ENCODE peak calls at places on chromosomes 7 and 10, in eight cellular contexts. S is lower lobe of right lung, E is cardiac muscle cell, U is psoas muscle, K is MG63, F is prostate gland, N is thoracic aorta, X is GM23338. C is an unnamed sample.

GRCh38 chr10:4383683-4384082 is 442.3 kb upstream of the AKR1E2 start:
- DNase-seq in U (no peak), S (no peak), N (no peak), X (no peak), K (no peak), F (no peak), E (peak; percentile 18), C (no peak)

GRCh38 chr10:101301111-101301731 is 52.7 kb upstream of the BTRC start:
- DNase-seq in F (peak; percentile 29), X (peak; percentile 73), N (no peak), U (peak; percentile 79), K (peak; percentile 44), S (no peak), E (peak; percentile 81), C (peak; percentile 68)

GRCh38 chr7:140656548-140657515 is 15.9 kb upstream of the ADCK2 start:
- DNase-seq in F (peak; percentile 91), U (peak; percentile 56), K (peak; percentile 35), N (no peak), S (peak; percentile 71), X (no peak), E (peak; percentile 69), C (no peak)

GRCh38 chr7:6237730-6238129 is 34.7 kb downstream of the CYTH3 start:
- DNase-seq in X (no peak), U (no peak), K (no peak), N (no peak), F (no peak), S (no peak), E (no peak), C (no peak)

GRCh38 chr10:9331583-9332008 is 1277.1 kb downstream of the GATA3 start:
- DNase-seq in S (no peak), E (peak; percentile 81), N (no peak), K (no peak), U (no peak), F (no peak), X (peak; percentile 62), C (peak; percentile 7)

GRCh38 chr10:69757553-69758309 is 44.0 kb upstream of the COL13A1 start:
- DNase-seq in F (no peak), E (peak; percentile 71), S (no peak), K (peak; percentile 38), U (no peak), N (no peak), X (no peak), C (peak; percentile 21)

GRCh38 chr7:30244340-30244739 is 40.1 kb upstream of the ZNRF2 start:
- DNase-seq in N (no peak), E (no peak), U (no peak), X (no peak), K (no peak), F (no peak), S (no peak), C (no peak)

GRCh38 chr7:103888603-103889153 is 100.8 kb downstream of the RELN start:
- DNase-seq in E (peak; percentile 56), X (no peak), K (peak; percentile 55), S (no peak), N (no peak), F (no peak), U (no peak), C (no peak)

GRCh38 chr10:116211682-116212081 is 61.3 kb downstream of the GFRA1 start:
- DNase-seq in X (no peak), S (no peak), K (peak; percentile 69), N (no peak), E (no peak), U (no peak), F (no peak), C (no peak)

GRCh38 chr10:64288404-64288803 is 767.2 kb downstream of the REEP3 start:
- DNase-seq in S (no peak), K (no peak), X (no peak), F (no peak), E (no peak), U (no peak), N (no peak), C (no peak)

GRCh38 chr7:139916717-139917395 is 87.8 kb downstream of the TBXAS1 start:
- DNase-seq in X (no peak), F (no peak), N (no peak), E (no peak), K (no peak), S (no peak), U (no peak), C (no peak)

GRCh38 chr7:2040893-2041270 is 191.9 kb downstream of the MAD1L1 start:
- DNase-seq in N (no peak), X (no peak), K (no peak), S (peak; percentile 15), F (no peak), U (peak; percentile 19), E (no peak), C (no peak)

GRCh38 chr7:50317221-50317678 is 12.7 kb downstream of the IKZF1 start:
- DNase-seq in K (no peak), N (no peak), S (no peak), U (no peak), E (no peak), X (no peak), F (no peak), C (no peak)

GRCh38 chr7:50314778-50315177 is 10.3 kb downstream of the IKZF1 start:
- DNase-seq in E (no peak), X (peak; percentile 10), K (no peak), S (no peak), N (no peak), F (no peak), U (no peak), C (peak; percentile 41)

GRCh38 chr7:50315193-50315592 is 10.7 kb downstream of the IKZF1 start:
- DNase-seq in K (no peak), F (no peak), S (no peak), E (no peak), N (no peak), X (no peak), U (no peak), C (no peak)

GRCh38 chr7:50317697-50318640 is 13.5 kb downstream of the IKZF1 start:
- DNase-seq in N (no peak), U (no peak), F (no peak), S (no peak), X (no peak), E (no peak), K (no peak), C (no peak)

GRCh38 chr7:50315739-50316671 is 11.5 kb downstream of the IKZF1 start:
- DNase-seq in S (no peak), N (no peak), X (no peak), F (no peak), U (no peak), K (no peak), E (peak; percentile 60), C (no peak)
- H3K4me3 ChIP-seq in S (no peak overlapping the region), N (no peak overlapping the region), X (no peak overlapping the region), F (no peak overlapping the region), U (no peak overlapping the region), K (no peak overlapping the region), E (no peak overlapping the region), C (no peak overlapping the region)

GRCh38 chr10:98168766-98169165 is 34.3 kb downstream of the R3HCC1L start:
- DNase-seq in E (no peak), F (no peak), K (no peak), S (no peak), X (peak; percentile 28), U (no peak), N (no peak), C (no peak)

GRCh38 chr10:98170249-98171117 is 36.0 kb downstream of the R3HCC1L start:
- DNase-seq in F (peak; percentile 49), K (no peak), N (no peak), E (peak; percentile 59), X (peak; percentile 88), S (no peak), U (no peak), C (peak; percentile 32)

GRCh38 chr10:98169379-98169778 is 34.9 kb downstream of the R3HCC1L start:
- DNase-seq in F (no peak), X (no peak), K (no peak), E (no peak), S (no peak), U (no peak), N (no peak), C (no peak)

GRCh38 chr10:98167191-98167590 is 32.7 kb downstream of the R3HCC1L start:
- DNase-seq in N (no peak), F (no peak), E (no peak), X (no peak), K (no peak), S (no peak), U (no peak), C (no peak)

DNA sequence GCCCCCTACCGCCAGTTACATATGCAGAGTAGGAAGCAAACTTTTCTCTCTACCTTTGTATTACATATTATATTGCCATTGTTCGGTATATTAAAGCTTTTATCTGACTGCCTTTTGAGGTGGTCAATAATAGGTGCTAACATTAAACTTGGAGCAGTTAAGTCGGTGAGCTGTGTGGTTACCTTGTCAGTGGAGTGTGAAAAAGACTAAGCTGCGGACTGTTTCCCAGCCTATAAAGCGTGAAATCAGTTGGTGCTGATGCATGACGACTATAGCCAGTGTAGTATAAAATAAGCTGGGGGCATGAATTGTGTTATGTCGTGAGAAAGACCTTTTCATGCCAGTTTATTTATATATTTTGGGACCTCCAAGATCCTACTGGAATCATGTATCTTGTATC is 33.7 kb downstream of the R3HCC1L start:
- DNase-seq in K (no peak), X (peak; percentile 7), E (no peak), U (no peak), N (no peak), F (no peak), S (no peak), C (no peak)
- H3K36me3 ChIP-seq in K (peaks cover 16% of the 10 kb centered on the region), X (no peaks in the 10 kb centered on the region), E (no peaks in the 10 kb centered on the region), U (peaks cover 45% of the 10 kb centered on the region), N (peaks cover 22% of the 10 kb centered on the region), F (no peaks in the 10 kb centered on the region), S (peaks cover 57% of the 10 kb centered on the region), C (no peaks in the 10 kb centered on the region)

DNA sequence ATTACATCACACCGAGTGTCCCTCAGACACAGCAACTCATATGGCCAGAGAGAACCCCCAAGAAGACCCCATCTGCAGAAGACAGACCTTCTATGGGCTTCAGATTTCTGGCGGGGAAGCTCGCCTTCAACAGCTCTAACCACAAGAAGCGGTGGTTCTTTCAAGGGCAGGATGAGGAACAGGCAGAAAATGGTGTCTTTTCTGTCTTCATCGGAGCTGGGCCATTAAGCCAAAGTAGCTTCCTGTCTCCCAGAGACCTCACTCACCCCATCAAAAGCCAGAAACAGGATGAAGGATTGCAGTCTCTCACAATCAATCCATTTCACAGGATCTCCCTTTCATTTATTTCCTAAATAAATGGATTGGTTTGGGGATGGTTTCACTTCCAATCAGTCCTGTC is 149.1 kb downstream of the HERPUD2 start:
- DNase-seq in S (no peak), F (no peak), U (no peak), N (no peak), K (no peak), E (no peak), X (no peak), C (no peak)
- H3K27me3 ChIP-seq in S (peaks cover 4% of the 10 kb centered on the region), F (no peaks in the 10 kb centered on the region), U (no peaks in the 10 kb centered on the region), N (no peaks in the 10 kb centered on the region), K (no peaks in the 10 kb centered on the region), E (no peaks in the 10 kb centered on the region), X (no peaks in the 10 kb centered on the region), C (no peaks in the 10 kb centered on the region)

DNA sequence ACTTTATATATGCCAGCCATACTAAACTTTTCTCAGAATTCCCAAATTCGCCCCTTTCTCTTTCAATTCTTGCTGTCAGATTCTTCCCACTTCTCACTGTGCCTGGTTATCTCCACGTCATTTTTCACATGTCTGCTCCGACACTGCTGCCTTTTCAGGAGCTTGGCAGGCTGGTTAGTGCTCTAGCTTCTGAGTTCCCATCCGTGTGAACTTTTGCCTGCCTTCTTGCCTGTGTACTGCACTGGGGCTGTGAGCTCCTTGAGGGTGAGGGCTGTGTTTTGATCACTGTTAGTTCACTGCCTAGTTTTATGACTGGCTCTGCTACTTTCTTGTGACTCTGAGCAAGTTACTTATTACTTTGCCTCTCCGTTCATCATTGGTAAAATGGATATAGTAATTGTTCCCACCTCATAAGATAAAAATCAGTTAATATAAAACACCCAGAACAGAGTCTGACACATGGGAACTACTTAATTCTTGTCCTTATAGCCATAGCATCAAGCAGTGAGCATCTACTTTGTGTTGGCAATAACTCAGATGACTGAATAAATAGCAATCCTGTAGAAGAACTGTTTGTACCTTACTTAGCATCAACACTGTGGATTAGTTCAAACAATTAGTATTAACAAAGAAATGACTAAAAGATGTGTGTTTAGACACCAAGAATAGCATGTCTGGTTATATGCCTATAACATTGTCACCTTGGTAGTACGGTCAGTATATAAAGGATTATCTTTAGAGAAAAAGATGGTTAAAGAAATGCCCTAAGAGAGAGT is 5.5 kb downstream of the GSTO1 start:
- DNase-seq in X (no peak), K (no peak), S (no peak), N (no peak), E (peak; percentile 45), U (no peak), F (no peak), C (no peak)
- H3K4me3 ChIP-seq in X (no peak overlapping the region), K (no peak overlapping the region), S (no peak overlapping the region), N (no peak overlapping the region), E (no peak overlapping the region), U (no peak overlapping the region), F (no peak overlapping the region), C (no peak overlapping the region)

C was measured in H7.